ENCODE peak calls at places on chromosomes 2 and 18, in four cellular contexts. Q is GM13976, G is fibroblast of the aortic adventitia, N is AG09309. T is an unnamed sample.

GRCh38 chr2:60352491-60353405 is 200.7 kb downstream of the BCL11A start:
- DNase-seq in N (no peak), Q (no peak), G (no peak), T (no peak)

GRCh38 chr18:79211844-79212243 is 142.7 kb downstream of the ATP9B start:
- DNase-seq in N (no peak), Q (no peak), G (peak), T (no peak)

GRCh38 chr2:38174646-38175096 is 98.7 kb upstream of the CYP1B1 start:
- DNase-seq in Q (no peak), G (peak), N (peak), T (no peak)

GRCh38 chr2:226956659-226957058 is 120.8 kb downstream of the RHBDD1 start:
- DNase-seq in N (no peak), Q (no peak), G (no peak), T (no peak)

GRCh38 chr2:221446140-221446539 is 126.0 kb downstream of the EPHA4 start:
- DNase-seq in Q (no peak), N (no peak), G (no peak), T (no peak)

GRCh38 chr2:86372641-86373502 is 35.4 kb upstream of the REEP1 start:
- DNase-seq in G (peak), Q (no peak), N (no peak), T (no peak)

GRCh38 chr2:177314194-177314593 is 49.7 kb upstream of the NFE2L2 start:
- DNase-seq in G (peak), N (peak), Q (no peak), T (no peak)

GRCh38 chr2:161136194-161136593 is 24.0 kb upstream of the TANK start:
- DNase-seq in N (no peak), G (no peak), Q (no peak), T (no peak)

GRCh38 chr2:134207589-134208209 is 46.2 kb upstream of the MGAT5 start:
- DNase-seq in G (peak), Q (peak), N (no peak), T (no peak)

DNA sequence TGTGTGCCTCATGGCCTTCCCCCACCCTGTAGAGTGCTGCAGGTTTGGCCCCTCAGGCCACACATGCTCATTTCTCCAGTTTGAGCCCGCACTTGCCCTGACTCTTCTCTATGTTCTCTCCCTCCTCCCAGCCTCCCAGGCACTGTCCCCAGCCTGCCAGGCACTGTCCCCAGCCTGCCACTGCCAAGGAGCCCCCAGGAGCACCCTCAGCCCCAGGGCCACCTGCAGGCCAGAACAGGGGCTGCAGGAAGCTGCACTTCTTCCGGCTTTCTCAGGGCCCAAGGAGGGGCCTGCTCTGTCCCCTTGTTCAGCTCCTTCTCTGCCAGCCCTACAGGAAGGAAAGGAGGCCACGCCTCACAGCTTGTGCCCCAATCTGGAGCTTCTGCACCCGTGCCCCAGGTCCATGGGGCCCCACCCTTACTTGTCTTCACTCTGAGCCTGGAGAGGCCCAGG is 31.6 kb downstream of the CYP26B1 start:
- DNase-seq in G (no peak), N (no peak), Q (no peak), T (no peak)
- TF ChIP-seq CTCF in G (peak), N (peak), Q (no peak), T (no peak)

GRCh38 chr2:169690958-169691357 is 3.2 kb downstream of the CFAP210 start:
- DNase-seq in G (no peak), N (no peak), Q (no peak), T (no peak)

GRCh38 chr2:169694894-169695260 is 608 bp downstream of the PHOSPHO2 start:
- DNase-seq in N (no peak), Q (no peak), G (no peak), T (no peak)

GRCh38 chr2:169693344-169693743 is 861 bp downstream of the CFAP210 start:
- DNase-seq in Q (no peak), G (no peak), N (no peak), T (no peak)

GRCh38 chr2:169696381-169696780 is 2.1 kb downstream of the PHOSPHO2 start:
- DNase-seq in Q (no peak), G (no peak), N (no peak), T (no peak)

DNA sequence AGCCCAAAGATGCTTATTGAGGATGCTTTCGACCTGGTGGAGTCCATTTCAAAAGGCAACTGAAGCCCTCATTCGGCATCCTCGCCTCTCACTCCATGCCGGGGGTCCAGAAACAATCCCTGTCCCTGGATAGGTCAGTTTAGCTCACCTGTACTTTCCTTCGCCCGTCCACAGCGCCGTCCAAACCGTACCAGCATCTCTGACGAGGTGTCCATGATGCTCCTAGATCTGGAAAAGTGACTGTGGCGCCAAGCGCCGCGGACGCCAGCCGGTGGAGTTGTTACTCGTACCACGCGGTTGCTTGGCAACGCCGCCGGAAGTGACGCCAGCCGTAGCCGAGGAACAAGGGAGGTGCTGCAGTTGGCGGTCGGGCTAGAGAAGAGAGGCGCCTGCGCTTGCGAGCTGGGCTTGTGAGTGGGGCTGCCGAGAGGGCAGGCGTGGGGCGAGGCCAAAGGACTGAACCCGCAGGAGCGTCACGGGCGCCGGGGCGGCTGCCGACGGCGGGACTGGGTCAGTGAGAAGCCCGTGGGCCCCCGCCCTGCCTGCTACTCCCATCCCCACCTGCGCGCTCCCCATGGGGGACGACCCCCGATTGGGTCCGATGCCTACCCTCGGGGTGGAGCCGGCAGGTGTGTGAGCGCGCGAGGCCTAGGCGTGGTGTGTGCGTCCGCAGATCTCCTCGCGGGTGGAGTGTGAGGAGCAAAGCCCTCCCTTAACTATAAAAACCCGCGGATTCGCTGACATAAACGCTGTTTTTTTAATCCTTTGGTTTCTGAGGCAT is at the start of the genes CFAP210 and PHOSPHO2:
- DNase-seq in N (peak), Q (peak), G (peak), T (peak)
- TF ChIP-seq CTCF in N (no peak), Q (no peak), G (no peak), T (no peak)

GRCh38 chr2:48601349-48601748 is 16.3 kb upstream of the GTF2A1L start:
- DNase-seq in G (no peak), N (no peak), Q (no peak), T (no peak)
- TF ChIP-seq CTCF in G (peak), N (peak), Q (no peak), T (peak)

GRCh38 chr2:105595536-105595935 is 149.2 kb upstream of the NCK2 start:
- DNase-seq in Q (no peak), N (peak), G (no peak), T (no peak)
- TF ChIP-seq CTCF in Q (no peak), N (no peak), G (no peak), T (no peak)

T was measured in D721Med.